ENCODE peak calls at places on chromosomes 16 and 17, in seven cellular contexts. K is uterus; F is amniotic stem cell; W is kidney tubule cell; P is effector memory CD4-positive, alpha-beta T cell; Z is activated CD8-positive, alpha-beta T cell treated with anti-CD3 and anti-CD28 coated beads for 36 hours; Y is HS-5. J is an unnamed sample.

GRCh38 chr17:14843086-14843795 is 421.9 kb downstream of the PMP22 start:
- DNase-seq in F (no peak), K (no peak), P (no peak), Y (no peak), W (no peak), Z (no peak), J (no peak)

GRCh38 chr17:77281904-77282367 is 141.2 kb downstream of the SEC14L1 start:
- DNase-seq in P (no peak), F (no peak), W (peak; percentile 60), Y (no peak), K (no peak), Z (no peak), J (peak; percentile 67)

GRCh38 chr16:24139282-24139681 is 116.9 kb upstream of the CACNG3 start:
- DNase-seq in Y (no peak), W (peak; percentile 24), K (no peak), Z (peak; percentile 33), P (no peak), F (no peak), J (no peak)

GRCh38 chr17:40303706-40304450 is 5.1 kb upstream of the RARA start:
- DNase-seq in Y (no peak), Z (no peak), F (no peak), P (no peak), K (peak; percentile 55), W (peak; percentile 20), J (peak; percentile 80)

GRCh38 chr17:73466704-73467433 is 155.1 kb upstream of the CDC42EP4 start:
- DNase-seq in P (no peak), W (no peak), Y (no peak), K (no peak), Z (no peak), F (no peak), J (no peak)

GRCh38 chr17:1435326-1435725 is 20.7 kb downstream of the CRK start:
- DNase-seq in Z (no peak), Y (no peak), K (no peak), P (no peak), F (no peak), W (no peak), J (no peak)

GRCh38 chr17:78957076-78957475 is 22.6 kb downstream of the LGALS3BP start:
- DNase-seq in F (no peak), K (no peak), Z (no peak), Y (no peak), P (no peak), W (peak; percentile 55), J (no peak)

GRCh38 chr17:60554377-60554788 is 28.3 kb upstream of the APPBP2 start:
- DNase-seq in W (peak; percentile 79), P (no peak), F (no peak), Y (peak; percentile 46), Z (no peak), K (no peak), J (no peak)

GRCh38 chr17:50130778-50131317 is 888 bp upstream of the SAMD14 start:
- DNase-seq in P (no peak), W (no peak), Y (no peak), Z (peak; percentile 71), F (no peak), K (no peak), J (no peak)

GRCh38 chr17:7763919-7764318 is 46.4 kb downstream of the DNAH2 start:
- DNase-seq in Z (no peak), F (no peak), Y (no peak), W (no peak), P (no peak), K (no peak), J (no peak)

GRCh38 chr17:45265823-45266222 is 3.9 kb upstream of the SPATA32 start:
- DNase-seq in F (peak; percentile 60), P (no peak), K (no peak), Z (no peak), Y (peak; percentile 74), W (peak; percentile 86), J (peak; percentile 64)

GRCh38 chr16:80570106-80570478 is 29.3 kb downstream of the DYNLRB2 start:
- DNase-seq in W (no peak), F (no peak), Y (no peak), P (no peak), Z (peak; percentile 50), K (no peak), J (no peak)

GRCh38 chr16:51763072-51763658 is 612.1 kb upstream of the SALL1 start:
- DNase-seq in K (no peak), Y (no peak), P (no peak), W (peak; percentile 51), Z (no peak), F (no peak), J (no peak)

GRCh38 chr17:49487202-49487601 is 7.9 kb upstream of the NGFR start:
- DNase-seq in Z (no peak), Y (no peak), F (no peak), P (no peak), W (no peak), K (no peak), J (no peak)